ENCODE peak calls at places on chromosomes 4 and X, in five cellular contexts. One of them, this sample, is unnamed.

GRCh38 chr4:185941476-185941875 is 127.5 kb upstream of the TLR3 start:
- DNase-seq in H9: no peak
- DNase-seq in mesenchymal stem cell: no peak
- DNase-seq in trophoblast cell: peak
- DNase-seq in H1: no peak
- DNase-seq in this sample: no peak

GRCh38 chrX:31038585-31039326 is 33.1 kb downstream of the FTHL17 start:
- DNase-seq in trophoblast cell: peak
- DNase-seq in H1: no peak
- DNase-seq in mesenchymal stem cell: peak
- DNase-seq in H9: peak
- DNase-seq in this sample: peak

GRCh38 chr4:67700119-67700873 is 659 bp downstream of the UBA6 start:
- DNase-seq in H1: no peak
- DNase-seq in trophoblast cell: peak
- DNase-seq in mesenchymal stem cell: peak
- DNase-seq in H9: no peak
- DNase-seq in this sample: no peak

GRCh38 chrX:30935985-30936384 is 46.9 kb upstream of the TAB3 start:
- DNase-seq in H1: no peak
- DNase-seq in H9: peak
- DNase-seq in trophoblast cell: peak
- DNase-seq in mesenchymal stem cell: peak
- DNase-seq in this sample: no peak

GRCh38 chr4:70842761-70843435 is 3.2 kb upstream of the GRSF1 start:
- DNase-seq in H1: no peak
- DNase-seq in mesenchymal stem cell: no peak
- DNase-seq in trophoblast cell: no peak
- DNase-seq in H9: no peak
- DNase-seq in this sample: no peak

GRCh38 chr4:113758361-113758760 is 3.2 kb downstream of the CAMK2D start:
- DNase-seq in H1: no peak
- DNase-seq in trophoblast cell: no peak
- DNase-seq in H9: no peak
- DNase-seq in mesenchymal stem cell: peak
- DNase-seq in this sample: no peak

GRCh38 chr4:164408831-164409230 is 345.1 kb upstream of the SMIM31 start:
- DNase-seq in trophoblast cell: peak
- DNase-seq in H1: no peak
- DNase-seq in mesenchymal stem cell: no peak
- DNase-seq in H9: no peak
- DNase-seq in this sample: no peak

GRCh38 chr4:149836546-149836945 is 20.9 kb upstream of the IQCM start:
- DNase-seq in mesenchymal stem cell: peak
- DNase-seq in H1: no peak
- DNase-seq in H9: no peak
- DNase-seq in trophoblast cell: no peak
- DNase-seq in this sample: no peak

GRCh38 chr4:186161138-186161537 is 30.2 kb upstream of the CYP4V2 start:
- DNase-seq in mesenchymal stem cell: no peak
- DNase-seq in H1: no peak
- DNase-seq in trophoblast cell: no peak
- DNase-seq in H9: no peak
- DNase-seq in this sample: no peak

GRCh38 chrX:95760356-95760755 is 924.3 kb upstream of the DIAPH2 start:
- DNase-seq in trophoblast cell: no peak
- DNase-seq in H9: no peak
- DNase-seq in H1: no peak
- DNase-seq in mesenchymal stem cell: no peak
- DNase-seq in this sample: no peak

GRCh38 chr4:93658443-93658842 is 170.1 kb upstream of the ATOH1 start:
- DNase-seq in H9: no peak
- DNase-seq in mesenchymal stem cell: no peak
- DNase-seq in trophoblast cell: no peak
- DNase-seq in H1: no peak
- DNase-seq in this sample: no peak
- H3K23ac ChIP-seq in H9: no peak
- H3K23ac ChIP-seq in mesenchymal stem cell: no peak
- H3K23ac ChIP-seq in trophoblast cell: no peak
- H3K23ac ChIP-seq in H1: no peak
- H3K23ac ChIP-seq in this sample: no peak

GRCh38 chrX:12790878-12791252 is 347 bp upstream of the PRPS2 start:
- DNase-seq in trophoblast cell: no peak
- DNase-seq in H9: no peak
- DNase-seq in mesenchymal stem cell: no peak
- DNase-seq in H1: no peak
- DNase-seq in this sample: no peak
- H3K18ac ChIP-seq in trophoblast cell: no peak
- H3K18ac ChIP-seq in H9: no peak
- H3K18ac ChIP-seq in mesenchymal stem cell: peak
- H3K18ac ChIP-seq in H1: peak
- H3K18ac ChIP-seq in this sample: peak

DNA sequence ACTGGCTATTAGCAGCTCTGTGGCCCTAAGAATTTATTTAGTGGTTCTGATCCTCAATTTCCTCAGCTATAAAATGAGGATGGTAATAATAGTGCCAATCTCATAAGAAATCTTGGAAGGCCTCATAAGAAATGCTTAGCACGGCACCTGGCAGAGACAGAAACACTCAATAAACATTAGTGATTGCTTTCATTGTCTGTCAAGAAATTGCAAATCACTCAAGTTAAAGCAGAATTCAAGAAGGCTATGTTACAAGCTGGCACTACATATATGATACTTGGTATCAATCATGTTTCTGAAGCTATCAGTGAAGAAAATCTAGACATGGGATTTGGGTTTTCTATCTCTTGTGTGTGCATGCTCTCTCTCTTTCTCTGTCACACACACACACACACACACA is 267.7 kb upstream of the KCNIP4 start:
- DNase-seq in trophoblast cell: no peak
- DNase-seq in mesenchymal stem cell: no peak
- DNase-seq in H9: no peak
- DNase-seq in H1: no peak
- DNase-seq in this sample: no peak
- H2BK12ac ChIP-seq in trophoblast cell: no peak
- H2BK12ac ChIP-seq in mesenchymal stem cell: no peak
- H2BK12ac ChIP-seq in H9: no peak
- H2BK12ac ChIP-seq in H1: no peak
- H2BK12ac ChIP-seq in this sample: no peak

DNA sequence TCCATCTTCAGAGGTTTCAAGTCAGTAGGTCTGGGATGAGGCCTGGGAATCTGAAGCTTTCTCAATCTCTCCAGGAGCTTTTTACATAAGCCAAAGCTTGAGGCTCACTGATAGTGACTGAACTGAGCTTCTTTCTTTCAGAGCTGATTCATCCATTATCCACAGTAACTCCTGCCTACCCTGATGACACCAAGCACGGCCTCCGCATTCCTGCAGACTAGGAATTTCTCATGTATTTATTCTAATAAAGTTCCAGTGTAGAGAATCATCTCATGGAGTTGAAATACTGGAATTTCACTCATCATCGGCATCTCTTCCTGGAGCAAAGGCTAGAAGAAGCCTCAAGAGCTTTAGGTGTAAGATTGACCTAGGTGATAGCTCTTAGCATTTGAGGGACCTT is 12.1 kb upstream of the DCTD start:
- DNase-seq in mesenchymal stem cell: peak
- DNase-seq in H9: no peak
- DNase-seq in H1: no peak
- DNase-seq in trophoblast cell: peak
- DNase-seq in this sample: no peak
- H3K23ac ChIP-seq in mesenchymal stem cell: no peak
- H3K23ac ChIP-seq in H9: no peak
- H3K23ac ChIP-seq in H1: no peak
- H3K23ac ChIP-seq in trophoblast cell: no peak
- H3K23ac ChIP-seq in this sample: no peak

DNA sequence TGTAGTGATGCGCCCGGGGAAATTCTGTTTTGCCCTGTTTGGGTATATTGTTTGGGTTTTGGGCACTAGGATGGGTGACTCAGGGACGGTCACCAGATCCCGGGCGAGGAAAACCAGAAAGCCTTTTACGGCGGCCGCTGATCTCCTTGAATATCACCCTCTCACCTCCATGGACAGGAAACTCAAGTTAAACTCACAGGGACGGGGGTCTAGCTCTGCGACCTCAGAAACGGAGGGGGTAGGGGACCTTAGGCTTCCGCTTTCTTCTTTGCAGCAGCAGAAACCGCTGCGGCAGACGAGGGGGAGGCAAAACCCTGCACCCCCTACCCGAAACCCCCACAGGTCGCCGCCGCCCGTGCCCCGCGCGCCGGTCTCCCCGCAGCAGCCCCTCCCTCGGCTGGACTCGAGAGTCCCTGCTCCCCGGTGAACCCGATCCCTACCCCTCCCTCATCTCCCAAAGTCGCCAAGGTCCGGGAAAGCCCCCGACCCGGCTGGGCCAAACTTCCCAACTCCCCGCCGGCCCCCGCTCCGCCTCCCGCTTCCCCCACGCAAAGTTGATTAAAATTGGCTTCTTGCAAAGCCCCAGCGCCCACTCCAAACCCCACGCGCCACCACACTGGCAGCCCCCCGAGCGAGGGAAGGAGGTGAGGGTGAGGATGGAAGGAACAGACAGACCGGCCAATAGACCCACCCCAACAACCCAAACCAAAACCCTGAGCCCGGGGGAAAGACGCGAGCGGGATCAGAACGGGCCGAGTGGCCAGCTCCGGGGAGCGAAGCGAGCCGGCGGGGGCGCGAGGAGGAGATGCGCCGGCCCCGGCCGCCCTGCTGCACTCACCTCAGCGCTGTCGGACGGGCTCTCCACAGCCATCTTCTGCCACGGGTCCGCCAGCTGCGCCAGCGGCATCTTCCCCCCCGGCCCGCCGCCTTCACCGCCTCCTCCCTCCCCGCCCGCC is 705 bp downstream of the RPS6KA3 start:
- DNase-seq in H1: no peak
- DNase-seq in trophoblast cell: peak
- DNase-seq in H9: peak
- DNase-seq in mesenchymal stem cell: peak
- DNase-seq in this sample: no peak
- H3K18ac ChIP-seq in H1: no peak
- H3K18ac ChIP-seq in trophoblast cell: no peak
- H3K18ac ChIP-seq in H9: no peak
- H3K18ac ChIP-seq in mesenchymal stem cell: peak
- H3K18ac ChIP-seq in this sample: peak

This sample was measured in neuronal stem cell.